ENCODE peak calls at places on chromosomes 1 and 21, in five cellular contexts. One of them, this sample, is unnamed. For H3K9me3, the result is how much of the 10 kb centered on the place peaks cover.

GRCh38 chr1:231021540-231022031 is 18.5 kb downstream of the FAM89A start:
- DNase-seq in fibroblast of lung: no peak
- DNase-seq in Peyer's patch: no peak
- DNase-seq in endodermal cell: peak
- DNase-seq in CD4-positive, alpha-beta memory T cell: no peak
- DNase-seq in this sample: no peak

GRCh38 chr1:118317836-118318614 is 133.0 kb upstream of the SPAG17 start:
- DNase-seq in fibroblast of lung: no peak
- DNase-seq in Peyer's patch: no peak
- DNase-seq in endodermal cell: no peak
- DNase-seq in CD4-positive, alpha-beta memory T cell: no peak
- DNase-seq in this sample: no peak

GRCh38 chr1:115113781-115114180 is 24.5 kb upstream of the TSPAN2 start:
- DNase-seq in fibroblast of lung: peak
- DNase-seq in Peyer's patch: no peak
- DNase-seq in endodermal cell: no peak
- DNase-seq in CD4-positive, alpha-beta memory T cell: no peak
- DNase-seq in this sample: no peak

GRCh38 chr1:74579425-74579824 is 67.0 kb upstream of the LRRC53 start:
- DNase-seq in fibroblast of lung: no peak
- DNase-seq in Peyer's patch: no peak
- DNase-seq in endodermal cell: no peak
- DNase-seq in CD4-positive, alpha-beta memory T cell: no peak
- DNase-seq in this sample: no peak

GRCh38 chr1:25806418-25806817 is 6.4 kb downstream of the SELENON start:
- DNase-seq in fibroblast of lung: peak
- DNase-seq in Peyer's patch: peak
- DNase-seq in endodermal cell: no peak
- DNase-seq in CD4-positive, alpha-beta memory T cell: no peak
- DNase-seq in this sample: no peak

GRCh38 chr1:25006770-25007169 is 76.7 kb upstream of the RUNX3 start:
- DNase-seq in fibroblast of lung: peak
- DNase-seq in Peyer's patch: no peak
- DNase-seq in endodermal cell: no peak
- DNase-seq in CD4-positive, alpha-beta memory T cell: no peak
- DNase-seq in this sample: no peak

GRCh38 chr1:81699234-81699633 is 101.5 kb upstream of the ADGRL2 start:
- DNase-seq in fibroblast of lung: peak
- DNase-seq in Peyer's patch: no peak
- DNase-seq in endodermal cell: peak
- DNase-seq in CD4-positive, alpha-beta memory T cell: no peak
- DNase-seq in this sample: no peak

GRCh38 chr21:41610042-41610839 is 102.3 kb upstream of the TMPRSS2 start:
- DNase-seq in fibroblast of lung: peak
- DNase-seq in Peyer's patch: peak
- DNase-seq in endodermal cell: peak
- DNase-seq in CD4-positive, alpha-beta memory T cell: no peak
- DNase-seq in this sample: no peak

GRCh38 chr1:48099011-48099550 is 101.9 kb upstream of the TRABD2B start:
- DNase-seq in fibroblast of lung: no peak
- DNase-seq in Peyer's patch: no peak
- DNase-seq in endodermal cell: no peak
- DNase-seq in CD4-positive, alpha-beta memory T cell: no peak
- DNase-seq in this sample: no peak

GRCh38 chr1:228039006-228039481 is 32.2 kb downstream of the WNT3A start:
- DNase-seq in fibroblast of lung: no peak
- DNase-seq in Peyer's patch: peak
- DNase-seq in endodermal cell: no peak
- DNase-seq in CD4-positive, alpha-beta memory T cell: no peak
- DNase-seq in this sample: no peak

GRCh38 chr1:216074196-216074595 is 349.1 kb downstream of the USH2A start:
- DNase-seq in fibroblast of lung: no peak
- DNase-seq in Peyer's patch: no peak
- DNase-seq in endodermal cell: no peak
- DNase-seq in CD4-positive, alpha-beta memory T cell: no peak
- DNase-seq in this sample: no peak

GRCh38 chr1:18118491-18118890 is 10.9 kb downstream of the IGSF21 start:
- DNase-seq in fibroblast of lung: no peak
- DNase-seq in Peyer's patch: no peak
- DNase-seq in endodermal cell: no peak
- DNase-seq in CD4-positive, alpha-beta memory T cell: no peak
- DNase-seq in this sample: no peak

GRCh38 chr1:51343624-51344023 is 13.3 kb upstream of the TTC39A start:
- DNase-seq in fibroblast of lung: no peak
- DNase-seq in Peyer's patch: no peak
- DNase-seq in endodermal cell: no peak
- DNase-seq in CD4-positive, alpha-beta memory T cell: no peak
- DNase-seq in this sample: no peak

GRCh38 chr1:83839566-83840173 is 159.3 kb downstream of the TTLL7 start:
- DNase-seq in fibroblast of lung: no peak
- DNase-seq in Peyer's patch: no peak
- DNase-seq in endodermal cell: no peak
- DNase-seq in CD4-positive, alpha-beta memory T cell: no peak
- DNase-seq in this sample: no peak

GRCh38 chr1:29392486-29393450 is 156.4 kb downstream of the PTPRU start:
- DNase-seq in fibroblast of lung: no peak
- DNase-seq in Peyer's patch: no peak
- DNase-seq in endodermal cell: peak
- DNase-seq in CD4-positive, alpha-beta memory T cell: no peak
- DNase-seq in this sample: no peak

GRCh38 chr1:202007703-202008489 is 2.5 kb upstream of the ELF3 start:
- DNase-seq in fibroblast of lung: no peak
- DNase-seq in Peyer's patch: peak
- DNase-seq in endodermal cell: peak
- DNase-seq in CD4-positive, alpha-beta memory T cell: no peak
- DNase-seq in this sample: no peak

GRCh38 chr1:228927947-228928898 is 192.9 kb downstream of the RHOU start:
- DNase-seq in fibroblast of lung: no peak
- DNase-seq in Peyer's patch: no peak
- DNase-seq in endodermal cell: no peak
- DNase-seq in CD4-positive, alpha-beta memory T cell: no peak
- DNase-seq in this sample: no peak

GRCh38 chr1:67832737-67833594 is at the start of gene GNG12:
- DNase-seq in fibroblast of lung: peak
- DNase-seq in Peyer's patch: peak
- DNase-seq in endodermal cell: peak
- DNase-seq in CD4-positive, alpha-beta memory T cell: no peak
- DNase-seq in this sample: no peak

GRCh38 chr21:21200939-21201610 is 202.9 kb downstream of the NCAM2 start:
- DNase-seq in fibroblast of lung: peak
- DNase-seq in Peyer's patch: no peak
- DNase-seq in endodermal cell: no peak
- DNase-seq in CD4-positive, alpha-beta memory T cell: no peak
- DNase-seq in this sample: no peak

GRCh38 chr21:44315691-44316208 is 15.9 kb downstream of the PFKL start:
- DNase-seq in fibroblast of lung: no peak
- DNase-seq in Peyer's patch: no peak
- DNase-seq in endodermal cell: no peak
- DNase-seq in CD4-positive, alpha-beta memory T cell: no peak
- DNase-seq in this sample: no peak

GRCh38 chr1:38527373-38527966 is 332.1 kb downstream of the RRAGC start:
- DNase-seq in fibroblast of lung: no peak
- DNase-seq in Peyer's patch: no peak
- DNase-seq in endodermal cell: no peak
- DNase-seq in CD4-positive, alpha-beta memory T cell: peak
- DNase-seq in this sample: no peak

DNA sequence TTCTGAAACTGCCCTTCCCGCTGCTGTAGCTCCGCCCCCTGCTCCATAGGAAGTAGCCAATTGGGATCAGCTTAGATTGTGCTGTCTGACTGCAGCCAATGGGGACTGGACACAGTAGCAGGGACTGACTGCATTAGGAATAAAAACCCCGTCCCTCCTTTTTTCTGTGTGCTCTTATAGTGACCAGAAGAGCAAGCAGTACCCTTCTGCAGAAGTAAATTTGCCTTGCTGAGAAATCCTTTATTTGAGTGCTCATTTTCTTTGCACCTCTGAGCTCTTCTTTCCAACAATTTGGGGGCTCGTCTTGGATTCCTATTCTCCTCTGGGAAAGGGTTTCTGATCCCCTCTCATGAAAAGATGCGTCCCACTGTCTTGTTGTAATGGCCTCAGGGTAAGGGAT is 16.2 kb downstream of the OR2L13 start:
- DNase-seq in fibroblast of lung: no peak
- DNase-seq in Peyer's patch: no peak
- DNase-seq in endodermal cell: no peak
- DNase-seq in CD4-positive, alpha-beta memory T cell: no peak
- DNase-seq in this sample: no peak
- H3K9me3 ChIP-seq in fibroblast of lung: under half
- H3K9me3 ChIP-seq in Peyer's patch: under half
- H3K9me3 ChIP-seq in endodermal cell: half or more
- H3K9me3 ChIP-seq in CD4-positive, alpha-beta memory T cell: under half
- H3K9me3 ChIP-seq in this sample: under half

GRCh38 chr1:2875677-2876531 is 74.4 kb upstream of the TTC34 start:
- DNase-seq in fibroblast of lung: no peak
- DNase-seq in Peyer's patch: no peak
- DNase-seq in endodermal cell: no peak
- DNase-seq in CD4-positive, alpha-beta memory T cell: no peak
- DNase-seq in this sample: no peak

GRCh38 chr1:2878591-2878990 is 77.1 kb upstream of the TTC34 start:
- DNase-seq in fibroblast of lung: no peak
- DNase-seq in Peyer's patch: no peak
- DNase-seq in endodermal cell: no peak
- DNase-seq in CD4-positive, alpha-beta memory T cell: no peak
- DNase-seq in this sample: no peak

GRCh38 chr1:2876846-2877245 is 75.4 kb upstream of the TTC34 start:
- DNase-seq in fibroblast of lung: no peak
- DNase-seq in Peyer's patch: no peak
- DNase-seq in endodermal cell: no peak
- DNase-seq in CD4-positive, alpha-beta memory T cell: no peak
- DNase-seq in this sample: no peak

GRCh38 chr1:2879026-2879425 is 77.5 kb upstream of the TTC34 start:
- DNase-seq in fibroblast of lung: no peak
- DNase-seq in Peyer's patch: no peak
- DNase-seq in endodermal cell: no peak
- DNase-seq in CD4-positive, alpha-beta memory T cell: no peak
- DNase-seq in this sample: no peak

DNA sequence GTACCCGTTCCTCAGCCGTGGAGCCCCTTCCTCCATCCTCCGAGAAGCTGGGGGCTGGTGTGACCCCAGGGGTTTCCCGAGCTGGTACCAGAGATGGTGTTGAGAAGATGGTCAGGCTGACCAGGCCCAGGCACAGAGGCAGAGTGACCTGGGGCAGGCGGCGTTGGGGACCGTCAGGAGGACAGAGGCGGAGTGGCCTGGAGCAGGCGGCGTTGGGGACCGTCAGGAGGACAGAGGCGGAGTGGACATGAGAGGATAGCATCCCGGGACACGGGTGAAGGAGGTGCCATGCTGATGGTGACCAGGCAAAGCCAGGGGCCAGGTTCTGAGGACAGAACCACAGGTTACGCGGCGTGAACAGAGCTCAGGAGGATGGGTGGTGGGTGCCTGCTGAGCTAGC is 75.9 kb upstream of the TTC34 start:
- DNase-seq in fibroblast of lung: no peak
- DNase-seq in Peyer's patch: no peak
- DNase-seq in endodermal cell: no peak
- DNase-seq in CD4-positive, alpha-beta memory T cell: no peak
- DNase-seq in this sample: no peak
- H3K9me3 ChIP-seq in fibroblast of lung: under half
- H3K9me3 ChIP-seq in Peyer's patch: under half
- H3K9me3 ChIP-seq in endodermal cell: under half
- H3K9me3 ChIP-seq in CD4-positive, alpha-beta memory T cell: under half
- H3K9me3 ChIP-seq in this sample: under half

GRCh38 chr21:23694396-23694795 is 1912.9 kb downstream of the MRPL39 start:
- DNase-seq in fibroblast of lung: no peak
- DNase-seq in Peyer's patch: no peak
- DNase-seq in endodermal cell: no peak
- DNase-seq in CD4-positive, alpha-beta memory T cell: no peak
- DNase-seq in this sample: no peak
- H3K9me3 ChIP-seq in fibroblast of lung: under half
- H3K9me3 ChIP-seq in Peyer's patch: under half
- H3K9me3 ChIP-seq in endodermal cell: under half
- H3K9me3 ChIP-seq in CD4-positive, alpha-beta memory T cell: under half
- H3K9me3 ChIP-seq in this sample: under half

GRCh38 chr1:152741656-152742055 is 16.2 kb upstream of the KPRP start:
- DNase-seq in fibroblast of lung: no peak
- DNase-seq in Peyer's patch: no peak
- DNase-seq in endodermal cell: no peak
- DNase-seq in CD4-positive, alpha-beta memory T cell: no peak
- DNase-seq in this sample: no peak
- H3K9me3 ChIP-seq in fibroblast of lung: under half
- H3K9me3 ChIP-seq in Peyer's patch: under half
- H3K9me3 ChIP-seq in endodermal cell: half or more
- H3K9me3 ChIP-seq in CD4-positive, alpha-beta memory T cell: under half
- H3K9me3 ChIP-seq in this sample: under half

GRCh38 chr1:45243476-45244343 is 37.3 kb upstream of the ZSWIM5 start:
- DNase-seq in fibroblast of lung: peak
- DNase-seq in Peyer's patch: no peak
- DNase-seq in endodermal cell: no peak
- DNase-seq in CD4-positive, alpha-beta memory T cell: no peak
- DNase-seq in this sample: no peak

GRCh38 chr1:45236136-45236535 is 29.7 kb upstream of the ZSWIM5 start:
- DNase-seq in fibroblast of lung: no peak
- DNase-seq in Peyer's patch: no peak
- DNase-seq in endodermal cell: no peak
- DNase-seq in CD4-positive, alpha-beta memory T cell: no peak
- DNase-seq in this sample: no peak

GRCh38 chr1:45244660-45245059 is 38.3 kb upstream of the ZSWIM5 start:
- DNase-seq in fibroblast of lung: no peak
- DNase-seq in Peyer's patch: no peak
- DNase-seq in endodermal cell: no peak
- DNase-seq in CD4-positive, alpha-beta memory T cell: no peak
- DNase-seq in this sample: no peak

DNA sequence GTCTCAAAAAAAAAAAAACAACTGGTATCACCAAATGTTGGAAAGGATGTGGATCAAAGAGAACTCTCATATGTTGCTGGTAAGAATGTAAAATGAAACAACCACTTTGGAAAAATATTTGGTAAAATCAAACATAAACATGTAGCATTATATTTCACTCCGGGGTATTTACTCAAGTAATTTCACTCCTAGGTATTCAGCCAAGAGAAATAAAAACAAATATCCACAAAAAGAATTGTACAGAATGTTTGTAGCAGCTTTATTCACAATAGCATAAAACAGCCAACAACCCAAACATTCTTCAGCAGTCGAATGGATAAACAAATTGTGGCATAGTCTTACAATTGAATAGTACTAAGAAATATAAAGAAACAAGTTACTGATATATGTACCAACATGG is 32.4 kb upstream of the ZSWIM5 start:
- DNase-seq in fibroblast of lung: no peak
- DNase-seq in Peyer's patch: no peak
- DNase-seq in endodermal cell: no peak
- DNase-seq in CD4-positive, alpha-beta memory T cell: no peak
- DNase-seq in this sample: no peak
- H3K9me3 ChIP-seq in fibroblast of lung: under half
- H3K9me3 ChIP-seq in Peyer's patch: under half
- H3K9me3 ChIP-seq in endodermal cell: half or more
- H3K9me3 ChIP-seq in CD4-positive, alpha-beta memory T cell: under half
- H3K9me3 ChIP-seq in this sample: under half

DNA sequence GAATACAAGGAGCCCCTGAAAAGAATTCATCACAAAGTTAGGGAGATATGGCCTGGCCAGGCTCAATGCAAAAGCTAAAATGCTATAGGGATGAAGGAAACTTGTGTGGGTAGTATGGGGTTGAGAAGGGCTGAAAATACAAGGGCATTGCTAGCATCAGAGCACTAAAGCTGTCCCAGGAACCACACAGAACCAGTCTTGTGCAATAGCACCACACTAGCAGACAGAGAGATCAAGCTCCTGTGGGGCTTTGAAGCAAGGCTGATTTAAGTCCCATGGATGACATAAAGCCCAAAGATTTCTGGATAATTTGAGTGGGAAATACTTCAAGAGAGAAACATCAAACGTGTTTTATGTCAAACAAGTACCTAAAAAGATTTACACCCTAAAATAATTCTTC is 97.1 kb downstream of the VAV3 start:
- DNase-seq in fibroblast of lung: no peak
- DNase-seq in Peyer's patch: no peak
- DNase-seq in endodermal cell: no peak
- DNase-seq in CD4-positive, alpha-beta memory T cell: no peak
- DNase-seq in this sample: no peak
- H3K9me3 ChIP-seq in fibroblast of lung: under half
- H3K9me3 ChIP-seq in Peyer's patch: under half
- H3K9me3 ChIP-seq in endodermal cell: under half
- H3K9me3 ChIP-seq in CD4-positive, alpha-beta memory T cell: under half
- H3K9me3 ChIP-seq in this sample: under half